ENCODE peak calls at places on chromosomes 5 and 9, in ten cellular contexts. Q, T, F, Z, V, G, O, N, C and E are unnamed samples.

GRCh38 chr9:82524407-82524806 is 535.8 kb downstream of the SPATA31D1 start:
- DNase-seq in Q (no peak), G (no peak), C (no peak), T (no peak), V (no peak), N (no peak), O (no peak), F (no peak), Z (no peak), E (no peak)

GRCh38 chr5:82160948-82161347 is 117.2 kb downstream of the RPS23 start:
- DNase-seq in G (no peak), T (no peak), C (no peak), F (no peak), V (no peak), O (no peak), N (peak), Q (peak), Z (no peak), E (no peak)

GRCh38 chr5:37871023-37871815 is 31.4 kb upstream of the GDNF start:
- DNase-seq in G (no peak), F (peak), Q (peak), C (peak), T (no peak), Z (no peak), V (peak), O (peak), N (peak), E (no peak)

GRCh38 chr5:123089572-123089970 is 530 bp downstream of the PRDM6 start:
- DNase-seq in F (peak), Q (peak), C (peak), V (no peak), T (peak), N (peak), O (no peak), G (no peak), Z (no peak), E (no peak)

GRCh38 chr5:83077662-83078261 is 415 bp downstream of the XRCC4 start:
- DNase-seq in Z (no peak), G (no peak), F (no peak), V (no peak), Q (peak), T (no peak), O (peak), C (peak), N (no peak), E (peak)

GRCh38 chr5:9549941-9550340 is 4.1 kb upstream of the SEMA5A start:
- DNase-seq in C (peak), T (no peak), F (no peak), Q (peak), Z (no peak), N (peak), G (no peak), O (no peak), V (no peak), E (no peak)

GRCh38 chr5:115461506-115462290 is 82.9 kb downstream of the FEM1C start:
- DNase-seq in F (peak), G (no peak), C (peak), O (peak), N (peak), Z (no peak), Q (peak), V (peak), T (no peak), E (peak)

GRCh38 chr5:55850839-55851674 is at the start of gene IL31RA:
- DNase-seq in N (peak), Z (no peak), T (no peak), C (peak), G (no peak), O (peak), V (peak), Q (peak), F (peak), E (no peak)

GRCh38 chr9:122005597-122005996 is 87.5 kb downstream of the TTLL11 start:
- DNase-seq in G (no peak), Q (peak), V (no peak), N (peak), Z (no peak), F (peak), O (peak), T (no peak), C (peak), E (no peak)

GRCh38 chr9:4316409-4316808 is 16.5 kb upstream of the GLIS3 start:
- DNase-seq in T (no peak), G (no peak), N (no peak), F (no peak), Z (no peak), O (no peak), C (peak), V (no peak), Q (no peak), E (no peak)

GRCh38 chr5:3226171-3226570 is 369.5 kb upstream of the IRX1 start:
- DNase-seq in O (no peak), Q (no peak), T (no peak), N (no peak), C (no peak), F (no peak), V (no peak), G (no peak), Z (no peak), E (no peak)

GRCh38 chr5:173819521-173819920 is 68.6 kb upstream of the CPEB4 start:
- DNase-seq in Z (no peak), C (no peak), F (no peak), Q (no peak), O (no peak), N (no peak), T (no peak), G (no peak), V (no peak), E (no peak)

GRCh38 chr9:95025213-95026170 is 292.0 kb downstream of the FANCC start:
- DNase-seq in Q (peak), V (peak), N (peak), O (no peak), T (peak), G (no peak), F (peak), C (no peak), Z (no peak), E (no peak)
- TF ChIP-seq CTCF in Q (peak), V (peak), N (peak), O (peak), T (peak), G (no peak), F (peak), C (peak), Z (no peak), E (no peak)

GRCh38 chr9:14151451-14151850 is 162.5 kb downstream of the NFIB start:
- DNase-seq in C (no peak), N (no peak), V (no peak), Q (no peak), G (no peak), O (no peak), T (no peak), F (peak), Z (no peak), E (no peak)

GRCh38 chr9:14156046-14156445 is 157.9 kb downstream of the NFIB start:
- DNase-seq in N (no peak), O (no peak), T (no peak), Z (no peak), V (no peak), Q (no peak), G (no peak), F (no peak), C (no peak), E (peak)

GRCh38 chr9:14148501-14149103 is 165.3 kb downstream of the NFIB start:
- DNase-seq in C (peak), O (peak), Q (no peak), F (peak), V (no peak), G (no peak), Z (no peak), N (no peak), T (no peak), E (no peak)

GRCh38 chr9:14155237-14155636 is 158.7 kb downstream of the NFIB start:
- DNase-seq in N (no peak), C (no peak), T (no peak), O (no peak), V (no peak), Q (no peak), F (no peak), Z (no peak), G (no peak), E (no peak)

DNA sequence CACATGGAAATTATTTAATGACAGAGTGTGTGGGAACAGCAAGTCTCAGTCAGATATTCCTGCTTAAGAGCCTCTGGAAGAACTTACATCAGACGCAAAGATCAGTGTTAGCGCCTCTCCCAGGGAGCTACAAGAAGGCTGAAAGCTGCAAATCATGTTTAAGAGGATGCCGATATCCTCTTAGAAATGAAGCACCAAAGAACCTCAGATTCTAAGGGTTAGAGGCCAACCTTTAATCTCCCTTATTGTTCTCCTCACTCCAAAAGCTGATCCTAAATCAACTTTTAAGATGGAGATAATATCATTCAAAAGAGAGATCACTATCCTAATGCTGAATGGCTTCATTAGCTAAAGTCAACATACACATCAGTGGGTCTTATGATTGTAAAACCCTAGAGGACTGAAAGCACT is 160.6 kb downstream of the NFIB start:
- DNase-seq in V (no peak), T (no peak), Z (no peak), Q (no peak), G (no peak), N (no peak), F (peak), O (no peak), C (no peak), E (no peak)
- H3K4me3 ChIP-seq in V (no peak), T (no peak), Z (no peak), Q (no peak), G (no peak), N (no peak), F (no peak), O (no peak), C (no peak), E (no peak)

DNA sequence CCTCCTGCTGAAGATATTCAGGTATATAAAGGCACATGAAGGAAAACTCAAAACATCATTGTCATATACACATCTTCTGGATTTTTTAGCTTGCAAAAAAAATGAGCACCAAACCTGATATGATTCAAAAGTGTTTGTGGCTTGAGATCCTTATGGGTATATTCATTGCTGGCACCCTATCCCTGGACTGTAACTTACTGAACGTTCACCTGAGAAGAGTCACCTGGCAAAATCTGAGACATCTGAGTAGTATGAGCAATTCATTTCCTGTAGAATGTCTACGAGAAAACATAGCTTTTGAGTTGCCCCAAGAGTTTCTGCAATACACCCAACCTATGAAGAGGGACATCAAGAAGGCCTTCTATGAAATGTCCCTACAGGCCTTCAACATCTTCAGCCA is at the start of gene IFNK:
- DNase-seq in C (peak), Z (no peak), V (no peak), T (no peak), Q (no peak), N (no peak), O (peak), G (no peak), F (no peak), E (no peak)
- TF ChIP-seq CTCF in C (no peak), Z (no peak), V (no peak), T (no peak), Q (no peak), N (no peak), O (no peak), G (no peak), F (no peak), E (no peak)

DNA sequence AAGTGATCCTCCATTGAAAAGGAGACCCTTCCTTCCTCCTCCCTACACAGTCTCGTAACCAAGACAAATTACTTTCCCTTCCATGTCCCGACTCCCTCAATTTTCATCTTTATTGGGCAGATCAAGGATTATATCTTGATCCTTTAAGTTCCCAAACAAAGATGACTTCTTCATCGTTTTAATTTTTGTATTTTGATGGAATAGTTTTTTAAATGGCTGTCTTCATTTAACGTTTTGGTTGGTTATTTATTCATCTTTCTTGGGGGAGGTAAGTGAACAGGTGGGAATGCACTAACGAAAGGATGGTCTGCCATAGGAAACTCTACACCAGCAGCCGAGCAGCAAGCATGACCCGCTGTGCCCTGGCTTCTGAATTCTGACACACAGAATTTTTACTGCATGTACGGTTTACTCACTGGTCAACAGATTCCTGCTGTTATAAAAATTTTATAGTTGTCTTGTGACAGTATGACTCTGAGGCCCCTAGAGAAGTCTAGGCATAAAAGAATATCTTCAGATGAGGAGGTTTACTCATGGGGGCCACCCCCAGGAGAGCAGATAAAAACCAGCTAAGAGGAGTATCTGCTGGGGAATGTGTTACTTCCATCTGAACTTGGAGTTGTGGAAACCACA is 137.5 kb upstream of the TUT7 start:
- DNase-seq in T (no peak), G (no peak), Z (no peak), F (no peak), V (no peak), Q (no peak), O (no peak), C (no peak), N (no peak), E (no peak)
- H3K4me3 ChIP-seq in T (no peak), G (no peak), Z (no peak), F (no peak), V (no peak), Q (no peak), O (no peak), C (no peak), N (no peak), E (no peak)

GRCh38 chr5:172764861-172765765 is 5.9 kb downstream of the DUSP1 start:
- DNase-seq in C (peak), N (peak), F (peak), O (peak), Z (peak), T (peak), V (peak), Q (peak), G (peak), E (peak)

GRCh38 chr5:172768573-172769323 is 2.2 kb downstream of the DUSP1 start:
- DNase-seq in Z (no peak), O (peak), F (peak), Q (peak), G (no peak), C (peak), T (peak), V (no peak), N (peak), E (no peak)

GRCh38 chr5:172765766-172766286 is 5.2 kb downstream of the DUSP1 start:
- DNase-seq in F (peak), Q (no peak), C (peak), V (no peak), G (no peak), O (peak), Z (no peak), N (peak), T (no peak), E (no peak)

GRCh38 chr5:172768098-172768572 is 2.9 kb downstream of the DUSP1 start:
- DNase-seq in Q (no peak), N (no peak), T (no peak), G (no peak), O (no peak), F (no peak), V (no peak), C (no peak), Z (no peak), E (no peak)

GRCh38 chr5:172766287-172767104 is 4.5 kb downstream of the DUSP1 start:
- DNase-seq in N (peak), C (peak), T (peak), F (peak), O (peak), Q (peak), Z (peak), G (peak), V (no peak), E (no peak)
- TF ChIP-seq CTCF in N (no peak), C (no peak), T (peak), F (no peak), O (no peak), Q (no peak), Z (no peak), G (no peak), V (no peak), E (no peak)

GRCh38 chr9:109707355-109707754 is 72.6 kb upstream of the PALM2AKAP2 start:
- DNase-seq in F (no peak), Q (peak), Z (no peak), O (peak), C (peak), N (no peak), T (no peak), V (no peak), G (no peak), E (no peak)

GRCh38 chr9:109709881-109710280 is 70.1 kb upstream of the PALM2AKAP2 start:
- DNase-seq in V (no peak), Q (no peak), T (no peak), F (no peak), O (no peak), G (no peak), C (no peak), N (no peak), Z (no peak), E (no peak)

GRCh38 chr9:109704546-109704945 is 75.5 kb upstream of the PALM2AKAP2 start:
- DNase-seq in G (no peak), N (no peak), F (no peak), V (no peak), T (no peak), O (no peak), C (no peak), Q (no peak), Z (no peak), E (no peak)

GRCh38 chr9:109708507-109708945 is 71.5 kb upstream of the PALM2AKAP2 start:
- DNase-seq in Z (no peak), N (no peak), G (no peak), T (no peak), V (no peak), O (no peak), C (no peak), F (peak), Q (peak), E (no peak)

DNA sequence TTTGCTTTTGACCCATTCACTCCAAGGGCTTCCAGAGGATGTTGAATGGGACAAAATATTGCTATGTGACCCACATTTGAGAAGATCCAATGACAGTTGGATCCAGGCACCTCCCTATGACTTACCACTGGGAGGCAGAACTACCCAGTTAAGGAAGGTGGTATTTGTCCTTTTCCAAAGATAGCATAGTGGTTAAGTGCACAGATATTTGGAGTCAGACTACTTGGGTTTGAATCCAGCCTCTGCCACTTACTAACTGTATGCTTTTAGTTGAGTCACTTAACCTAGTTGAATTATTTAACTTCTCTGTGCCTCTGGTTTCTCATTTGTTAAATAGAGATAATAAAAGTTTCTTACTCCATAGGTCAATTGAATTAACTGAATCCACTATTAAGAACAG is 74.5 kb upstream of the PALM2AKAP2 start:
- DNase-seq in F (peak), G (no peak), O (peak), N (peak), Q (peak), V (no peak), T (no peak), C (peak), Z (no peak), E (no peak)
- H3K4me3 ChIP-seq in F (no peak), G (no peak), O (no peak), N (no peak), Q (no peak), V (no peak), T (no peak), C (no peak), Z (no peak), E (no peak)

DNA sequence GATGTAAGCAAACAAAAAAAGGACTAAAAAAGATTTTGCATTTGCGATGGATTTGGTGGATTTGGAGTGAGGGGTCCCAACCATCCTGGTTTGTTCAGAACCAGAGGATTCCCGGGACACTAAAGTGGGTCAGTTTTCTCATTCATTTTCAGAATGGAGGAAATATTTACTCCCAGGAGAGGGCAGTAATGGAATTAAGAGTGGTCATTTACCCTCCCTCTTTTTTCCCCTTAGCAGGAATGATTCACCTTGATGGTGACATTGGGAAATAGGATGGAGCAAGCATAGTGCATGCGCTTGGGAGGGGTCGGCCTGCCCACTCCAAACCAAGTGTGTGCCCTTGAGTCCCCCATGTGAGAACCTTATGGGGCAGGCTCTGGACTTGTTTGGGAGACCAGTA is 164.2 kb upstream of the PUM3 start:
- DNase-seq in T (no peak), C (peak), O (peak), N (no peak), V (no peak), G (no peak), Q (no peak), F (no peak), Z (no peak), E (no peak)
- TF ChIP-seq CTCF in T (no peak), C (no peak), O (no peak), N (no peak), V (no peak), G (no peak), Q (no peak), F (no peak), Z (no peak), E (no peak)